ENCODE peak calls at places on chromosomes 5 and 9, in ten cellular contexts. One of them, this sample, is unnamed.

GRCh38 chr5:136620016-136620419 is 254.7 kb upstream of the TRPC7 start:
- DNase-seq in body of pancreas: no peak
- DNase-seq in WERI-Rb-1: no peak
- DNase-seq in AG09309: no peak
- DNase-seq in Caco-2: no peak
- DNase-seq in aorta: no peak
- DNase-seq in A549: peak; percentile 16
- DNase-seq in cardiac fibroblast: peak; percentile 31
- DNase-seq in Panc1: no peak
- DNase-seq in CD8-positive, alpha-beta memory T cell: no peak
- DNase-seq in this sample: no peak

GRCh38 chr5:80874162-80874561 is 86.0 kb upstream of the RASGRF2 start:
- DNase-seq in body of pancreas: no peak
- DNase-seq in WERI-Rb-1: no peak
- DNase-seq in AG09309: no peak
- DNase-seq in Caco-2: no peak
- DNase-seq in aorta: no peak
- DNase-seq in A549: no peak
- DNase-seq in cardiac fibroblast: no peak
- DNase-seq in Panc1: no peak
- DNase-seq in CD8-positive, alpha-beta memory T cell: no peak
- DNase-seq in this sample: no peak

GRCh38 chr5:36887532-36887931 is 11.0 kb downstream of the NIPBL start:
- DNase-seq in body of pancreas: no peak
- DNase-seq in WERI-Rb-1: no peak
- DNase-seq in AG09309: no peak
- DNase-seq in Caco-2: no peak
- DNase-seq in aorta: no peak
- DNase-seq in A549: no peak
- DNase-seq in cardiac fibroblast: no peak
- DNase-seq in Panc1: no peak
- DNase-seq in CD8-positive, alpha-beta memory T cell: no peak
- DNase-seq in this sample: no peak

GRCh38 chr9:29118555-29118954 is 1545.3 kb upstream of the C9orf72 start:
- DNase-seq in body of pancreas: peak; percentile 6
- DNase-seq in WERI-Rb-1: no peak
- DNase-seq in AG09309: no peak
- DNase-seq in Caco-2: no peak
- DNase-seq in aorta: peak; percentile 44
- DNase-seq in A549: no peak
- DNase-seq in cardiac fibroblast: no peak
- DNase-seq in Panc1: no peak
- DNase-seq in CD8-positive, alpha-beta memory T cell: no peak
- DNase-seq in this sample: no peak

GRCh38 chr9:1231998-1232919 is 182.1 kb downstream of the DMRT2 start:
- DNase-seq in body of pancreas: peak; percentile 88
- DNase-seq in WERI-Rb-1: no peak
- DNase-seq in AG09309: peak; percentile 54
- DNase-seq in Caco-2: peak; percentile 49
- DNase-seq in aorta: peak; percentile 64
- DNase-seq in A549: peak; percentile 66
- DNase-seq in cardiac fibroblast: peak; percentile 80
- DNase-seq in Panc1: no peak
- DNase-seq in CD8-positive, alpha-beta memory T cell: no peak
- DNase-seq in this sample: peak; percentile 8

GRCh38 chr5:3349704-3350565 is 245.7 kb upstream of the IRX1 start:
- DNase-seq in body of pancreas: no peak
- DNase-seq in WERI-Rb-1: no peak
- DNase-seq in AG09309: no peak
- DNase-seq in Caco-2: no peak
- DNase-seq in aorta: no peak
- DNase-seq in A549: no peak
- DNase-seq in cardiac fibroblast: no peak
- DNase-seq in Panc1: no peak
- DNase-seq in CD8-positive, alpha-beta memory T cell: no peak
- DNase-seq in this sample: no peak

GRCh38 chr9:3875371-3876132 is 349.8 kb upstream of the RFX3 start:
- DNase-seq in body of pancreas: no peak
- DNase-seq in WERI-Rb-1: no peak
- DNase-seq in AG09309: peak; percentile 96
- DNase-seq in Caco-2: no peak
- DNase-seq in aorta: no peak
- DNase-seq in A549: peak; percentile 87
- DNase-seq in cardiac fibroblast: peak; percentile 96
- DNase-seq in Panc1: peak; percentile 73
- DNase-seq in CD8-positive, alpha-beta memory T cell: no peak
- DNase-seq in this sample: peak; percentile 93

GRCh38 chr5:65830856-65831255 is 95.5 kb upstream of the ERBIN start:
- DNase-seq in body of pancreas: no peak
- DNase-seq in WERI-Rb-1: no peak
- DNase-seq in AG09309: no peak
- DNase-seq in Caco-2: no peak
- DNase-seq in aorta: no peak
- DNase-seq in A549: no peak
- DNase-seq in cardiac fibroblast: peak; percentile 9
- DNase-seq in Panc1: no peak
- DNase-seq in CD8-positive, alpha-beta memory T cell: no peak
- DNase-seq in this sample: no peak

GRCh38 chr5:58072202-58072791 is 387.6 kb downstream of the PLK2 start:
- DNase-seq in body of pancreas: no peak
- DNase-seq in WERI-Rb-1: no peak
- DNase-seq in AG09309: no peak
- DNase-seq in Caco-2: no peak
- DNase-seq in aorta: no peak
- DNase-seq in A549: no peak
- DNase-seq in cardiac fibroblast: peak; percentile 7
- DNase-seq in Panc1: no peak
- DNase-seq in CD8-positive, alpha-beta memory T cell: no peak
- DNase-seq in this sample: no peak

GRCh38 chr9:78261403-78262001 is 25.6 kb downstream of the CEP78 start:
- DNase-seq in body of pancreas: no peak
- DNase-seq in WERI-Rb-1: no peak
- DNase-seq in AG09309: no peak
- DNase-seq in Caco-2: no peak
- DNase-seq in aorta: no peak
- DNase-seq in A549: peak; percentile 36
- DNase-seq in cardiac fibroblast: peak; percentile 60
- DNase-seq in Panc1: no peak
- DNase-seq in CD8-positive, alpha-beta memory T cell: no peak
- DNase-seq in this sample: peak; percentile 34

GRCh38 chr5:138942861-138943260 is 67.7 kb upstream of the LRRTM2 start:
- DNase-seq in body of pancreas: peak; percentile 3
- DNase-seq in WERI-Rb-1: peak; percentile 76
- DNase-seq in AG09309: no peak
- DNase-seq in Caco-2: no peak
- DNase-seq in aorta: no peak
- DNase-seq in A549: no peak
- DNase-seq in cardiac fibroblast: no peak
- DNase-seq in Panc1: no peak
- DNase-seq in CD8-positive, alpha-beta memory T cell: no peak
- DNase-seq in this sample: no peak

GRCh38 chr5:53545744-53546143 is 14.7 kb upstream of the NDUFS4 start:
- DNase-seq in body of pancreas: no peak
- DNase-seq in WERI-Rb-1: no peak
- DNase-seq in AG09309: no peak
- DNase-seq in Caco-2: no peak
- DNase-seq in aorta: no peak
- DNase-seq in A549: no peak
- DNase-seq in cardiac fibroblast: no peak
- DNase-seq in Panc1: no peak
- DNase-seq in CD8-positive, alpha-beta memory T cell: no peak
- DNase-seq in this sample: no peak

GRCh38 chr9:117535439-117535838 is 120.6 kb upstream of the ASTN2 start:
- DNase-seq in body of pancreas: peak; percentile 21
- DNase-seq in WERI-Rb-1: peak; percentile 58
- DNase-seq in AG09309: no peak
- DNase-seq in Caco-2: no peak
- DNase-seq in aorta: no peak
- DNase-seq in A549: no peak
- DNase-seq in cardiac fibroblast: no peak
- DNase-seq in Panc1: no peak
- DNase-seq in CD8-positive, alpha-beta memory T cell: no peak
- DNase-seq in this sample: no peak

GRCh38 chr9:99103909-99104458 is 929 bp upstream of the TGFBR1 start:
- DNase-seq in body of pancreas: no peak
- DNase-seq in WERI-Rb-1: no peak
- DNase-seq in AG09309: no peak
- DNase-seq in Caco-2: no peak
- DNase-seq in aorta: no peak
- DNase-seq in A549: peak; percentile 14
- DNase-seq in cardiac fibroblast: peak; percentile 51
- DNase-seq in Panc1: no peak
- DNase-seq in CD8-positive, alpha-beta memory T cell: no peak
- DNase-seq in this sample: no peak

GRCh38 chr5:158119852-158120708 is 261.1 kb upstream of the CLINT1 start:
- DNase-seq in body of pancreas: no peak
- DNase-seq in WERI-Rb-1: no peak
- DNase-seq in AG09309: peak; percentile 88
- DNase-seq in Caco-2: no peak
- DNase-seq in aorta: no peak
- DNase-seq in A549: no peak
- DNase-seq in cardiac fibroblast: peak; percentile 23
- DNase-seq in Panc1: no peak
- DNase-seq in CD8-positive, alpha-beta memory T cell: no peak
- DNase-seq in this sample: peak; percentile 90

GRCh38 chr9:123401879-123402513 is 46.0 kb downstream of the CRB2 start:
- DNase-seq in body of pancreas: no peak
- DNase-seq in WERI-Rb-1: peak; percentile 53
- DNase-seq in AG09309: peak; percentile 16
- DNase-seq in Caco-2: no peak
- DNase-seq in aorta: no peak
- DNase-seq in A549: peak; percentile 52
- DNase-seq in cardiac fibroblast: peak; percentile 67
- DNase-seq in Panc1: peak; percentile 18
- DNase-seq in CD8-positive, alpha-beta memory T cell: no peak
- DNase-seq in this sample: peak; percentile 42

GRCh38 chr5:10556893-10557746 is 6.8 kb upstream of the ANKRD33B start:
- DNase-seq in body of pancreas: no peak
- DNase-seq in WERI-Rb-1: no peak
- DNase-seq in AG09309: no peak
- DNase-seq in Caco-2: no peak
- DNase-seq in aorta: no peak
- DNase-seq in A549: peak; percentile 69
- DNase-seq in cardiac fibroblast: peak; percentile 15
- DNase-seq in Panc1: no peak
- DNase-seq in CD8-positive, alpha-beta memory T cell: no peak
- DNase-seq in this sample: no peak

DNA sequence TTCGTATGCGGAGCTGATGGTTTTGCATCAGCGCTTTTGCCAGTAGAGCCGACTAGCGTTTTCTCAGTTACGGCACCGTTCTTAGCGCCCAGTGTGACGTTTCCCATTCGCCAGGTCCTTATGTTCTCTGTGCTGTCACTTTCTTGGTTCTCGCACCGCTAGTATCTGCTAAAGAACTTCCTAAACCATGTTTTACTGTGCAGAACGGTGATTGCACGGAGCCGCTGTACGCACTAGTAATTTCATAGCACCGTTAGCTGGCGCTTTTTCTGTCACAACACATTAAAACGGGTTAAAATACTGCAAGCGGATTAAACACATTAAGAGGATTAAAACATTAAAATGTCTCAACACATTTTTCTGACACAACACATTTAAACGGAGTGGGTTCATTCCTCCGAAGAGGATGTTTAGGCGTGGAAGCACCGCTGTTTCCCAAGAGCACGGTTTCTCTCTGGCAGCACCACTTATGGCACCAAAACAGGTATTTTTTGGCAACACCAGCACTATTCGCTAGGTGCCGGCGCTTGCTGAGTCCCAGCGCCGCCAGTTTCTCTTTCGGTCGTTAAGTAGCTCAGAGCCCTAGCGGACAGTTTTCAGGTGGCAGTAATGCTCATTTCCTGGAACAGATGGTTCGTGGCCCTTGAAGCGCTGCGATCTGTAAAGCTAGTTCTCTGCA is 20.4 kb downstream of the ANXA2R start:
- DNase-seq in body of pancreas: peak; percentile 75
- DNase-seq in WERI-Rb-1: peak; percentile 77
- DNase-seq in AG09309: no peak
- DNase-seq in Caco-2: peak; percentile 83
- DNase-seq in aorta: peak; percentile 81
- DNase-seq in A549: peak; percentile 88
- DNase-seq in cardiac fibroblast: peak; percentile 69
- DNase-seq in Panc1: peak; percentile 87
- DNase-seq in CD8-positive, alpha-beta memory T cell: peak; percentile 93
- DNase-seq in this sample: peak; percentile 85
- H3K4me3 ChIP-seq in body of pancreas: no peak overlapping the region
- H3K4me3 ChIP-seq in WERI-Rb-1: no peak overlapping the region
- H3K4me3 ChIP-seq in AG09309: peak overlapping the region; percentile 67
- H3K4me3 ChIP-seq in Caco-2: peak overlapping the region; percentile 74
- H3K4me3 ChIP-seq in aorta: no peak overlapping the region
- H3K4me3 ChIP-seq in A549: peak overlapping the region; percentile 55
- H3K4me3 ChIP-seq in cardiac fibroblast: peak overlapping the region; percentile 36
- H3K4me3 ChIP-seq in Panc1: peak overlapping the region; percentile 75
- H3K4me3 ChIP-seq in CD8-positive, alpha-beta memory T cell: peak overlapping the region; percentile 87
- H3K4me3 ChIP-seq in this sample: peak overlapping the region; percentile 59

GRCh38 chr9:82761911-82762310 is 301.0 kb downstream of the RASEF start:
- DNase-seq in body of pancreas: no peak
- DNase-seq in WERI-Rb-1: no peak
- DNase-seq in AG09309: no peak
- DNase-seq in Caco-2: no peak
- DNase-seq in aorta: no peak
- DNase-seq in A549: no peak
- DNase-seq in cardiac fibroblast: no peak
- DNase-seq in Panc1: no peak
- DNase-seq in CD8-positive, alpha-beta memory T cell: no peak
- DNase-seq in this sample: no peak
- H3K4me3 ChIP-seq in body of pancreas: no peak overlapping the region
- H3K4me3 ChIP-seq in WERI-Rb-1: no peak overlapping the region
- H3K4me3 ChIP-seq in AG09309: no peak overlapping the region
- H3K4me3 ChIP-seq in Caco-2: no peak overlapping the region
- H3K4me3 ChIP-seq in aorta: no peak overlapping the region
- H3K4me3 ChIP-seq in A549: no peak overlapping the region
- H3K4me3 ChIP-seq in cardiac fibroblast: no peak overlapping the region
- H3K4me3 ChIP-seq in Panc1: no peak overlapping the region
- H3K4me3 ChIP-seq in CD8-positive, alpha-beta memory T cell: no peak overlapping the region
- H3K4me3 ChIP-seq in this sample: no peak overlapping the region

GRCh38 chr5:83715316-83716060 is 5.2 kb downstream of the HAPLN1 start:
- DNase-seq in body of pancreas: no peak
- DNase-seq in WERI-Rb-1: no peak
- DNase-seq in AG09309: no peak
- DNase-seq in Caco-2: no peak
- DNase-seq in aorta: no peak
- DNase-seq in A549: no peak
- DNase-seq in cardiac fibroblast: peak; percentile 24
- DNase-seq in Panc1: no peak
- DNase-seq in CD8-positive, alpha-beta memory T cell: no peak
- DNase-seq in this sample: no peak
- H3K4me3 ChIP-seq in body of pancreas: no peak overlapping the region
- H3K4me3 ChIP-seq in WERI-Rb-1: no peak overlapping the region
- H3K4me3 ChIP-seq in AG09309: no peak overlapping the region
- H3K4me3 ChIP-seq in Caco-2: no peak overlapping the region
- H3K4me3 ChIP-seq in aorta: no peak overlapping the region
- H3K4me3 ChIP-seq in A549: no peak overlapping the region
- H3K4me3 ChIP-seq in cardiac fibroblast: no peak overlapping the region
- H3K4me3 ChIP-seq in Panc1: no peak overlapping the region
- H3K4me3 ChIP-seq in CD8-positive, alpha-beta memory T cell: no peak overlapping the region
- H3K4me3 ChIP-seq in this sample: peak overlapping the region; percentile 2

DNA sequence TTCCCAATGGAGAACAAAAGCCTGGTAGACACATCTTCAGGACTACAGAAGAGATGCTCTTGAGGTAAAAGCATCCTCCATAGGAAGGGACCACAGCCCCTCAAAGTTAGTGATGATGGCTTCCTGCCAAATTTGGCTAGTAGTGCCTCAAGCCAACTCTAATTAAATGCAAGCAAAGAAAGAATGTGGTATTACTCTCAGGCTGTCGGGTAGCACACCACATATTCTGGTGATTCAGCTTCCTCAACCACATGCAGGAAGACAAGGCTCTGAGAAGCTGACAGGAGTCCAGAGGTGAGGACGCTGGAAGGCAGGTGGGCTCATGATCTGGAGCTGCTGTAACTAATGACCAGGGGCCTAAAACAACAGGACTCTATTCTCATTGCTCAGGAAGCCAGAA is 37.2 kb upstream of the S1PR3 start:
- DNase-seq in body of pancreas: no peak
- DNase-seq in WERI-Rb-1: no peak
- DNase-seq in AG09309: peak; percentile 4
- DNase-seq in Caco-2: no peak
- DNase-seq in aorta: no peak
- DNase-seq in A549: no peak
- DNase-seq in cardiac fibroblast: peak; percentile 40
- DNase-seq in Panc1: no peak
- DNase-seq in CD8-positive, alpha-beta memory T cell: no peak
- DNase-seq in this sample: peak; percentile 79
- H3K4me3 ChIP-seq in body of pancreas: no peak overlapping the region
- H3K4me3 ChIP-seq in WERI-Rb-1: no peak overlapping the region
- H3K4me3 ChIP-seq in AG09309: no peak overlapping the region
- H3K4me3 ChIP-seq in Caco-2: no peak overlapping the region
- H3K4me3 ChIP-seq in aorta: no peak overlapping the region
- H3K4me3 ChIP-seq in A549: no peak overlapping the region
- H3K4me3 ChIP-seq in cardiac fibroblast: no peak overlapping the region
- H3K4me3 ChIP-seq in Panc1: no peak overlapping the region
- H3K4me3 ChIP-seq in CD8-positive, alpha-beta memory T cell: no peak overlapping the region
- H3K4me3 ChIP-seq in this sample: no peak overlapping the region